ENCODE peak calls at places on chromosomes 12 and 14, in six cellular contexts. One of them, this sample, is unnamed.

GRCh38 chr12:12974211-12974610 is 22.2 kb upstream of the GPRC5D start:
- DNase-seq in naive thymus-derived CD4-positive, alpha-beta T cell: no peak
- DNase-seq in fibroblast of lung: no peak
- DNase-seq in cardiac muscle cell: no peak
- DNase-seq in CD4-positive, alpha-beta T cell: no peak
- DNase-seq in HAP-1: no peak
- DNase-seq in this sample: no peak

GRCh38 chr14:64879635-64880381 is at the start of gene SPTB:
- DNase-seq in CD4-positive, alpha-beta T cell: peak; percentile 40
- DNase-seq in fibroblast of lung: no peak
- DNase-seq in cardiac muscle cell: no peak
- DNase-seq in naive thymus-derived CD4-positive, alpha-beta T cell: peak; percentile 37
- DNase-seq in HAP-1: peak; percentile 50
- DNase-seq in this sample: peak; percentile 51

GRCh38 chr12:27619308-27619707 is 76.9 kb upstream of the REP15 start:
- DNase-seq in fibroblast of lung: peak; percentile 77
- DNase-seq in cardiac muscle cell: peak; percentile 80
- DNase-seq in naive thymus-derived CD4-positive, alpha-beta T cell: no peak
- DNase-seq in HAP-1: no peak
- DNase-seq in CD4-positive, alpha-beta T cell: no peak
- DNase-seq in this sample: no peak

GRCh38 chr12:9751204-9752144 is 9.2 kb downstream of the CD69 start:
- DNase-seq in CD4-positive, alpha-beta T cell: no peak
- DNase-seq in naive thymus-derived CD4-positive, alpha-beta T cell: peak; percentile 42
- DNase-seq in cardiac muscle cell: peak; percentile 47
- DNase-seq in fibroblast of lung: no peak
- DNase-seq in HAP-1: peak; percentile 74
- DNase-seq in this sample: peak; percentile 38

GRCh38 chr12:98532687-98533304 is 17.4 kb downstream of the TMPO start:
- DNase-seq in CD4-positive, alpha-beta T cell: no peak
- DNase-seq in fibroblast of lung: peak; percentile 64
- DNase-seq in HAP-1: peak; percentile 63
- DNase-seq in cardiac muscle cell: peak; percentile 68
- DNase-seq in naive thymus-derived CD4-positive, alpha-beta T cell: peak; percentile 31
- DNase-seq in this sample: no peak

GRCh38 chr14:90513151-90514014 is 116.6 kb downstream of the CALM1 start:
- DNase-seq in cardiac muscle cell: peak; percentile 78
- DNase-seq in fibroblast of lung: peak; percentile 54
- DNase-seq in HAP-1: no peak
- DNase-seq in naive thymus-derived CD4-positive, alpha-beta T cell: no peak
- DNase-seq in CD4-positive, alpha-beta T cell: no peak
- DNase-seq in this sample: no peak

GRCh38 chr14:71863049-71863448 is 69.2 kb upstream of the RGS6 start:
- DNase-seq in naive thymus-derived CD4-positive, alpha-beta T cell: no peak
- DNase-seq in fibroblast of lung: no peak
- DNase-seq in cardiac muscle cell: no peak
- DNase-seq in CD4-positive, alpha-beta T cell: no peak
- DNase-seq in HAP-1: no peak
- DNase-seq in this sample: no peak

GRCh38 chr14:96574633-96575191 is 72.5 kb downstream of the PAPOLA start:
- DNase-seq in naive thymus-derived CD4-positive, alpha-beta T cell: no peak
- DNase-seq in cardiac muscle cell: peak; percentile 78
- DNase-seq in HAP-1: no peak
- DNase-seq in CD4-positive, alpha-beta T cell: no peak
- DNase-seq in fibroblast of lung: peak; percentile 85
- DNase-seq in this sample: no peak

GRCh38 chr12:67506739-67507138 is 141.8 kb upstream of the DYRK2 start:
- DNase-seq in CD4-positive, alpha-beta T cell: no peak
- DNase-seq in naive thymus-derived CD4-positive, alpha-beta T cell: no peak
- DNase-seq in fibroblast of lung: no peak
- DNase-seq in cardiac muscle cell: no peak
- DNase-seq in HAP-1: peak; percentile 68
- DNase-seq in this sample: no peak

GRCh38 chr14:32087173-32087861 is 10.2 kb downstream of the ARHGAP5 start:
- DNase-seq in cardiac muscle cell: peak; percentile 37
- DNase-seq in CD4-positive, alpha-beta T cell: no peak
- DNase-seq in naive thymus-derived CD4-positive, alpha-beta T cell: no peak
- DNase-seq in HAP-1: no peak
- DNase-seq in fibroblast of lung: peak; percentile 18
- DNase-seq in this sample: no peak

GRCh38 chr12:66629138-66629880 is 49.6 kb downstream of the GRIP1 start:
- DNase-seq in CD4-positive, alpha-beta T cell: no peak
- DNase-seq in naive thymus-derived CD4-positive, alpha-beta T cell: no peak
- DNase-seq in cardiac muscle cell: no peak
- DNase-seq in HAP-1: no peak
- DNase-seq in fibroblast of lung: no peak
- DNase-seq in this sample: no peak

GRCh38 chr12:57244306-57244696 is 6.7 kb downstream of the STAC3 start:
- DNase-seq in CD4-positive, alpha-beta T cell: no peak
- DNase-seq in HAP-1: no peak
- DNase-seq in fibroblast of lung: no peak
- DNase-seq in cardiac muscle cell: no peak
- DNase-seq in naive thymus-derived CD4-positive, alpha-beta T cell: no peak
- DNase-seq in this sample: no peak

GRCh38 chr14:102043251-102044025 is 43.4 kb downstream of the HSP90AA1 start:
- DNase-seq in HAP-1: no peak
- DNase-seq in cardiac muscle cell: no peak
- DNase-seq in fibroblast of lung: no peak
- DNase-seq in naive thymus-derived CD4-positive, alpha-beta T cell: no peak
- DNase-seq in CD4-positive, alpha-beta T cell: no peak
- DNase-seq in this sample: no peak

DNA sequence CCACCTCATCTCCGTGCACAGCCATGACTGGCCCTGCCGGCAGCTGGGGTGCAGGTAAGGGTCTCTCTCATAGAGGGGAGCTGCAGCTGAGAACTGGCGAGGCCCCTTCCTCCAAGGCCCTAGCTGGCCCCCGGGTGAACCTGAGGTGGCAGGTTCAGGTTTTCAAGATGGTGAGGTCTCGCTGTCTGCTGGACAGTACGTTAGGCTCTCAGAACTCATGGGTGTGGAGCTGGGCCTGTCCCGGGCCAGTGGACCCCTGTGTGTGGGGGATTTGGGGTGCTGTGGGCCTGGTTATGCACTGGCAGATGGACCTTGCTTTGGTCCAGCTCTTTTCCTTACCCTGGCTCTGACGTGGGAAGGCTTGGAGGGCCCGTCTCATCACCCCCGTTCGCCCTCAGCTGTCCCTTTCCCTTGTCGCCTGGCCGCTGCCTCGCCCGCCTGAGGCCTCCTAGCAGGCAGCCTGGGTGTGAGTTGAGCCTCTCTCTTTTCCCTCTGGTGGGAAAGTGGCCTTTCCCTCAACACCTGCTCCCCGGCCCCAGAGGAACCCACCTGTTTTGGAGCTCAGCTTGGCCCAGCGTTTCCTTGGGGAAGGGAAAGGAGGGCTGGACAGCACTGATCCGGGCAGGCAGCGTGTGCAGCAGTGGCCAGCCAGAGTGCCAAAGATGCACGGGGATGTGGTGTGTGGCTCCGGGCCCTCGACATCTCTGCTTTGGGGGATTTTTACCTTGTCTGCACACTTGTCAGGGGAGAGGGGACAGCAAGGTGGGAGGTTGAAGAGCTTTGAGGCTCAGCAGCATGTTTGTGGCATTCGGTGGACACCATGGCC is 28.3 kb downstream of the IL31 start:
- DNase-seq in fibroblast of lung: no peak
- DNase-seq in naive thymus-derived CD4-positive, alpha-beta T cell: no peak
- DNase-seq in HAP-1: no peak
- DNase-seq in cardiac muscle cell: no peak
- DNase-seq in CD4-positive, alpha-beta T cell: no peak
- DNase-seq in this sample: no peak
- H3K9me3 ChIP-seq in fibroblast of lung: no peaks in the 10 kb centered on the region
- H3K9me3 ChIP-seq in naive thymus-derived CD4-positive, alpha-beta T cell: no peaks in the 10 kb centered on the region
- H3K9me3 ChIP-seq in HAP-1: no peaks in the 10 kb centered on the region
- H3K9me3 ChIP-seq in cardiac muscle cell: no peaks in the 10 kb centered on the region
- H3K9me3 ChIP-seq in CD4-positive, alpha-beta T cell: no peaks in the 10 kb centered on the region
- H3K9me3 ChIP-seq in this sample: no peaks in the 10 kb centered on the region

DNA sequence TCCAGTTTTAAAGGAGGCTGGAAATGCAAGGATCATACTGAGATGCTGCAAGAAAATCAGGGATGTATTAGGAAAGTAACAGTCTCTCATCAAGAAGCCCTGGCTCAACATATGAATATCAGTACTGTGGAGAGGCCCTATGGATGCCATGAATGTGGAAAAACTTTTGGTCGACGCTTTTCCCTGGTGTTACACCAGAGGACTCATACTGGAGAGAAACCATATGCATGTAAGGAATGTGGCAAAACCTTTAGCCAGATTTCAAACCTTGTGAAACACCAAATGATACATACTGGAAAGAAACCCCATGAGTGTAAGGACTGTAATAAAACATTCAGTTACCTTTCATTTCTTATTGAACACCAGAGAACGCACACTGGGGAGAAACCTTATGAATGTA is 24.5 kb downstream of the ZNF891 start:
- DNase-seq in naive thymus-derived CD4-positive, alpha-beta T cell: no peak
- DNase-seq in HAP-1: no peak
- DNase-seq in fibroblast of lung: peak; percentile 14
- DNase-seq in CD4-positive, alpha-beta T cell: no peak
- DNase-seq in cardiac muscle cell: peak; percentile 11
- DNase-seq in this sample: no peak
- H3K9me3 ChIP-seq in naive thymus-derived CD4-positive, alpha-beta T cell: peaks cover 96% of the 10 kb centered on the region
- H3K9me3 ChIP-seq in HAP-1: peaks cover 39% of the 10 kb centered on the region
- H3K9me3 ChIP-seq in fibroblast of lung: peaks cover 7% of the 10 kb centered on the region
- H3K9me3 ChIP-seq in CD4-positive, alpha-beta T cell: peaks cover 100% of the 10 kb centered on the region
- H3K9me3 ChIP-seq in cardiac muscle cell: peaks cover 41% of the 10 kb centered on the region
- H3K9me3 ChIP-seq in this sample: peaks cover 57% of the 10 kb centered on the region

GRCh38 chr14:79426103-79426755 is 785.1 kb downstream of the DIO2 start:
- DNase-seq in cardiac muscle cell: no peak
- DNase-seq in naive thymus-derived CD4-positive, alpha-beta T cell: no peak
- DNase-seq in CD4-positive, alpha-beta T cell: no peak
- DNase-seq in HAP-1: no peak
- DNase-seq in fibroblast of lung: no peak
- DNase-seq in this sample: no peak
- H3K9me3 ChIP-seq in cardiac muscle cell: no peaks in the 10 kb centered on the region
- H3K9me3 ChIP-seq in naive thymus-derived CD4-positive, alpha-beta T cell: no peaks in the 10 kb centered on the region
- H3K9me3 ChIP-seq in CD4-positive, alpha-beta T cell: no peaks in the 10 kb centered on the region
- H3K9me3 ChIP-seq in HAP-1: no peaks in the 10 kb centered on the region
- H3K9me3 ChIP-seq in fibroblast of lung: no peaks in the 10 kb centered on the region
- H3K9me3 ChIP-seq in this sample: no peaks in the 10 kb centered on the region

DNA sequence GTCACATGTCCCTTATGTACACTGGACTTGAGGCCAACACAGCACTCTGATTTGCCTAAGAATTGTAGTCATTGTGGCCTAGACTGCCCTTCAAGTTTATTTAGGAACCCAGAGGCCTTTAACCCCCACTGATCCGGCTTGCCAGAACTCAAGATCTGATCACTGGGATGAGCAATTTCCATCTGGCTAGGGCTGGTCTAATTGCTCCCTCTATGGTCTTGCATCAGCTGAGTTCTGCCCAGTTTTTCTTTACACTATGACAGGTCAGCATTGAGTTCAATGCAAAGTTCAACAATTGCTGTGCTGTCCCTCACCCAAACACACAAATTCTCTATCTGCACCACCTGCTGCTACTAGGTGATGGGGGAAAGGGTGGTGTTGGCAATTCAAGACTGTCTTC is 146.9 kb upstream of the MDGA2 start:
- DNase-seq in naive thymus-derived CD4-positive, alpha-beta T cell: no peak
- DNase-seq in cardiac muscle cell: no peak
- DNase-seq in fibroblast of lung: no peak
- DNase-seq in HAP-1: no peak
- DNase-seq in CD4-positive, alpha-beta T cell: no peak
- DNase-seq in this sample: no peak
- H3K9me3 ChIP-seq in naive thymus-derived CD4-positive, alpha-beta T cell: peaks cover 4% of the 10 kb centered on the region
- H3K9me3 ChIP-seq in cardiac muscle cell: no peaks in the 10 kb centered on the region
- H3K9me3 ChIP-seq in fibroblast of lung: no peaks in the 10 kb centered on the region
- H3K9me3 ChIP-seq in HAP-1: peaks cover 3% of the 10 kb centered on the region
- H3K9me3 ChIP-seq in CD4-positive, alpha-beta T cell: no peaks in the 10 kb centered on the region
- H3K9me3 ChIP-seq in this sample: peaks cover 3% of the 10 kb centered on the region

GRCh38 chr14:104226421-104227385 is 88.3 kb downstream of the KIF26A start:
- DNase-seq in HAP-1: no peak
- DNase-seq in CD4-positive, alpha-beta T cell: no peak
- DNase-seq in naive thymus-derived CD4-positive, alpha-beta T cell: no peak
- DNase-seq in fibroblast of lung: no peak
- DNase-seq in cardiac muscle cell: no peak
- DNase-seq in this sample: no peak

GRCh38 chr14:104228221-104228620 is 89.8 kb downstream of the KIF26A start:
- DNase-seq in fibroblast of lung: no peak
- DNase-seq in naive thymus-derived CD4-positive, alpha-beta T cell: no peak
- DNase-seq in cardiac muscle cell: no peak
- DNase-seq in HAP-1: no peak
- DNase-seq in CD4-positive, alpha-beta T cell: no peak
- DNase-seq in this sample: no peak

GRCh38 chr14:104229621-104230041 is 91.2 kb downstream of the KIF26A start:
- DNase-seq in fibroblast of lung: no peak
- DNase-seq in naive thymus-derived CD4-positive, alpha-beta T cell: no peak
- DNase-seq in HAP-1: no peak
- DNase-seq in cardiac muscle cell: no peak
- DNase-seq in CD4-positive, alpha-beta T cell: no peak
- DNase-seq in this sample: no peak

GRCh38 chr14:104228716-104229620 is 90.6 kb downstream of the KIF26A start:
- DNase-seq in cardiac muscle cell: no peak
- DNase-seq in HAP-1: no peak
- DNase-seq in CD4-positive, alpha-beta T cell: no peak
- DNase-seq in naive thymus-derived CD4-positive, alpha-beta T cell: no peak
- DNase-seq in fibroblast of lung: no peak
- DNase-seq in this sample: no peak

DNA sequence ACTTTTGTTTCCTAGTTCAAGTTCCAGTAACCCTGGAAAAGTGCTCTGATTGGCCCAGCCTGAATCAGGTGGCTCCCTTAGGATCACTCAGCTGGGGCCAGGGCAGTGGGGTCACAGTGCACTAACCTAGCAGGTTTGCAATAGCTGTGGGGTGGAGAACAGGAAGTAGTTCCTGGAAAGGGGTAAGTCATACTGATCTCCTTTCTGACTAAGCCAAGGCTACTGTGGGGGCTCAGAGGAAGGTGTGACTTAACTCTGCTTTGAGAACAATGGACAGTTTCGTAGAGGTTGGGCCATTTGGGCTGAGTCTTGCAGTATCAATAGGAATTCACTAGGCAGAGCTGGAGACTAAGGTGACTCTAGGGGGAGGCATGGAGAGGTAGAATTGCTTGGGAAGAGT is 89.4 kb downstream of the KIF26A start:
- DNase-seq in fibroblast of lung: no peak
- DNase-seq in naive thymus-derived CD4-positive, alpha-beta T cell: no peak
- DNase-seq in cardiac muscle cell: no peak
- DNase-seq in HAP-1: no peak
- DNase-seq in CD4-positive, alpha-beta T cell: no peak
- DNase-seq in this sample: no peak
- H3K9me3 ChIP-seq in fibroblast of lung: peaks cover 2% of the 10 kb centered on the region
- H3K9me3 ChIP-seq in naive thymus-derived CD4-positive, alpha-beta T cell: no peaks in the 10 kb centered on the region
- H3K9me3 ChIP-seq in cardiac muscle cell: no peaks in the 10 kb centered on the region
- H3K9me3 ChIP-seq in HAP-1: no peaks in the 10 kb centered on the region
- H3K9me3 ChIP-seq in CD4-positive, alpha-beta T cell: no peaks in the 10 kb centered on the region
- H3K9me3 ChIP-seq in this sample: no peaks in the 10 kb centered on the region

DNA sequence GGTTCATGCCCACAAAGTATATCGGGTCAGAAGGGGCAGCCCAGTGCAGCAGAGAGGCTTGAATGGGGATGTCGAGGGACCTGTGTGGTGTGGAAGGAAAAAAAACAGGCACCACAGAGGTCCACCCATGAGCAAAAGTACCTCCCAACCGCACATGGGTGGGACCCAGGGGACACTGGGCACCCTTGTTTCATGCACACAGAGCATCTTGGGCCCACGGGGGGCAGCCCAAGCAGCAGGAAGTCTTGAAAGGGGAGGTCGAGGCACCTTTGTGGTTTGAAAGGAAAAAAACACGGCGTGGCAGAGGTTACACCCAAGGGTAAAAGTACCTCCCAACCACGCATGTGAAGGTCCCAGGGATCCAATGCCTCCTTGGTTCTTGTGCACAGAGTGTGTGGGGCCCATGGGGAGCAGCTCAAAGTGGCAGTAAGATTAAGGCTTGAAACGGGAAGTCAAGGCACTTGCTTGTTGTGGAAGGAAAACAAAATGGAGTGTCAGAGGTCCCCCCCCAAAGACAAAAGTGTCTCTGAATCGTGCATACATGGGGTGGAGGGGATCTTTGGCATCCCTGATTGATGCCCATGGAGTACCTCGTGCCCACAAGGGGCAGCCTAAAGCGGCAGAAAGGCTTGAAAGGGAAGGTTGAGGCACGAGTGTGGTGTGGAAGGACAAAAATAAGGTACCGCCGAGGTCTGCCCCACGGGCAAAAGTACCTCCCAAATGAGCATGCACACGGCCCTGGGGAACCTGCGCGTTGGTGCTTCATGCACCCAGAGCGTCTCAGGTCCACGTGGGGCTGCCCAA is 575.5 kb downstream of the ALG10 start:
- DNase-seq in CD4-positive, alpha-beta T cell: no peak
- DNase-seq in fibroblast of lung: no peak
- DNase-seq in naive thymus-derived CD4-positive, alpha-beta T cell: no peak
- DNase-seq in HAP-1: no peak
- DNase-seq in cardiac muscle cell: no peak
- DNase-seq in this sample: no peak
- H3K9me3 ChIP-seq in CD4-positive, alpha-beta T cell: peaks cover 78% of the 10 kb centered on the region
- H3K9me3 ChIP-seq in fibroblast of lung: no peaks in the 10 kb centered on the region
- H3K9me3 ChIP-seq in naive thymus-derived CD4-positive, alpha-beta T cell: peaks cover 84% of the 10 kb centered on the region
- H3K9me3 ChIP-seq in HAP-1: peaks cover 9% of the 10 kb centered on the region
- H3K9me3 ChIP-seq in cardiac muscle cell: no peaks in the 10 kb centered on the region
- H3K9me3 ChIP-seq in this sample: peaks cover 5% of the 10 kb centered on the region

This sample was measured in T-helper 17 cell.